ENCODE peak calls at places on chromosomes 1 and 21, in five cellular contexts. One of them, this sample, is unnamed.

GRCh38 chr1:227388771-227389170 is 70.5 kb upstream of the CDC42BPA start:
- DNase-seq in A172: no peak
- DNase-seq in astrocyte of the spinal cord: no peak
- DNase-seq in uterus: no peak
- DNase-seq in stimulated activated CD4-positive, alpha-beta T cell treated with anti-CD3 and anti-CD28 coated beads, Interleukin-4, amount 100 ng/mL, for 48 hours: no peak
- DNase-seq in this sample: no peak

GRCh38 chr1:51237714-51238403 is 1.8 kb downstream of the RNF11 start:
- DNase-seq in stimulated activated CD4-positive, alpha-beta T cell treated with anti-CD3 and anti-CD28 coated beads, Interleukin-4, amount 100 ng/mL, for 48 hours: no peak
- DNase-seq in A172: no peak
- DNase-seq in astrocyte of the spinal cord: peak; percentile 61
- DNase-seq in uterus: no peak
- DNase-seq in this sample: no peak

GRCh38 chr1:195766709-195767108 is 841.5 kb downstream of the KCNT2 start:
- DNase-seq in stimulated activated CD4-positive, alpha-beta T cell treated with anti-CD3 and anti-CD28 coated beads, Interleukin-4, amount 100 ng/mL, for 48 hours: no peak
- DNase-seq in A172: peak; percentile 39
- DNase-seq in astrocyte of the spinal cord: peak; percentile 23
- DNase-seq in uterus: no peak
- DNase-seq in this sample: no peak

GRCh38 chr1:220300442-220301121 is 28.3 kb upstream of the RAB3GAP2 start:
- DNase-seq in A172: peak; percentile 93
- DNase-seq in uterus: peak; percentile 74
- DNase-seq in stimulated activated CD4-positive, alpha-beta T cell treated with anti-CD3 and anti-CD28 coated beads, Interleukin-4, amount 100 ng/mL, for 48 hours: no peak
- DNase-seq in astrocyte of the spinal cord: peak; percentile 88
- DNase-seq in this sample: peak; percentile 60

GRCh38 chr1:109980324-109981127 is 4.0 kb upstream of the AHCYL1 start:
- DNase-seq in uterus: no peak
- DNase-seq in A172: no peak
- DNase-seq in astrocyte of the spinal cord: no peak
- DNase-seq in stimulated activated CD4-positive, alpha-beta T cell treated with anti-CD3 and anti-CD28 coated beads, Interleukin-4, amount 100 ng/mL, for 48 hours: peak; percentile 12
- DNase-seq in this sample: peak; percentile 69

GRCh38 chr1:233737341-233737740 is 123.4 kb downstream of the KCNK1 start:
- DNase-seq in astrocyte of the spinal cord: no peak
- DNase-seq in A172: no peak
- DNase-seq in stimulated activated CD4-positive, alpha-beta T cell treated with anti-CD3 and anti-CD28 coated beads, Interleukin-4, amount 100 ng/mL, for 48 hours: no peak
- DNase-seq in uterus: no peak
- DNase-seq in this sample: no peak

GRCh38 chr1:101190441-101190840 is 46.4 kb upstream of the S1PR1 start:
- DNase-seq in astrocyte of the spinal cord: peak; percentile 25
- DNase-seq in stimulated activated CD4-positive, alpha-beta T cell treated with anti-CD3 and anti-CD28 coated beads, Interleukin-4, amount 100 ng/mL, for 48 hours: no peak
- DNase-seq in uterus: no peak
- DNase-seq in A172: no peak
- DNase-seq in this sample: no peak

GRCh38 chr1:178928985-178929384 is 58.1 kb upstream of the ANGPTL1 start:
- DNase-seq in astrocyte of the spinal cord: no peak
- DNase-seq in uterus: no peak
- DNase-seq in A172: no peak
- DNase-seq in stimulated activated CD4-positive, alpha-beta T cell treated with anti-CD3 and anti-CD28 coated beads, Interleukin-4, amount 100 ng/mL, for 48 hours: no peak
- DNase-seq in this sample: no peak

GRCh38 chr1:240831191-240831631 is 219.3 kb upstream of the GREM2 start:
- DNase-seq in A172: peak; percentile 97
- DNase-seq in stimulated activated CD4-positive, alpha-beta T cell treated with anti-CD3 and anti-CD28 coated beads, Interleukin-4, amount 100 ng/mL, for 48 hours: no peak
- DNase-seq in uterus: no peak
- DNase-seq in astrocyte of the spinal cord: peak; percentile 29
- DNase-seq in this sample: no peak

GRCh38 chr1:205348559-205349477 is 7.9 kb downstream of the KLHDC8A start:
- DNase-seq in stimulated activated CD4-positive, alpha-beta T cell treated with anti-CD3 and anti-CD28 coated beads, Interleukin-4, amount 100 ng/mL, for 48 hours: no peak
- DNase-seq in uterus: no peak
- DNase-seq in A172: peak; percentile 80
- DNase-seq in astrocyte of the spinal cord: no peak
- DNase-seq in this sample: no peak

GRCh38 chr1:34684246-34684645 is 70.6 kb upstream of the GJB5 start:
- DNase-seq in stimulated activated CD4-positive, alpha-beta T cell treated with anti-CD3 and anti-CD28 coated beads, Interleukin-4, amount 100 ng/mL, for 48 hours: no peak
- DNase-seq in A172: peak; percentile 6
- DNase-seq in astrocyte of the spinal cord: no peak
- DNase-seq in uterus: no peak
- DNase-seq in this sample: no peak

GRCh38 chr1:8283058-8283884 is 34.6 kb upstream of the SLC45A1 start:
- DNase-seq in A172: no peak
- DNase-seq in uterus: no peak
- DNase-seq in stimulated activated CD4-positive, alpha-beta T cell treated with anti-CD3 and anti-CD28 coated beads, Interleukin-4, amount 100 ng/mL, for 48 hours: peak; percentile 27
- DNase-seq in astrocyte of the spinal cord: no peak
- DNase-seq in this sample: no peak

GRCh38 chr1:19222979-19223824 is 13.1 kb upstream of the UBR4 start:
- DNase-seq in A172: peak; percentile 37
- DNase-seq in uterus: no peak
- DNase-seq in stimulated activated CD4-positive, alpha-beta T cell treated with anti-CD3 and anti-CD28 coated beads, Interleukin-4, amount 100 ng/mL, for 48 hours: no peak
- DNase-seq in astrocyte of the spinal cord: peak; percentile 57
- DNase-seq in this sample: no peak

GRCh38 chr1:180778782-180779398 is 133.8 kb upstream of the KIAA1614 start:
- DNase-seq in uterus: no peak
- DNase-seq in A172: peak; percentile 21
- DNase-seq in astrocyte of the spinal cord: no peak
- DNase-seq in stimulated activated CD4-positive, alpha-beta T cell treated with anti-CD3 and anti-CD28 coated beads, Interleukin-4, amount 100 ng/mL, for 48 hours: no peak
- DNase-seq in this sample: peak; percentile 48

GRCh38 chr21:45471229-45472052 is 66.5 kb downstream of the COL18A1 start:
- DNase-seq in astrocyte of the spinal cord: peak; percentile 93
- DNase-seq in stimulated activated CD4-positive, alpha-beta T cell treated with anti-CD3 and anti-CD28 coated beads, Interleukin-4, amount 100 ng/mL, for 48 hours: no peak
- DNase-seq in A172: peak; percentile 88
- DNase-seq in uterus: peak; percentile 68
- DNase-seq in this sample: peak; percentile 16

GRCh38 chr1:29379438-29380073 is 143.2 kb downstream of the PTPRU start:
- DNase-seq in uterus: no peak
- DNase-seq in stimulated activated CD4-positive, alpha-beta T cell treated with anti-CD3 and anti-CD28 coated beads, Interleukin-4, amount 100 ng/mL, for 48 hours: no peak
- DNase-seq in astrocyte of the spinal cord: peak; percentile 69
- DNase-seq in A172: peak; percentile 8
- DNase-seq in this sample: no peak

GRCh38 chr21:44923481-44924084 is 2.9 kb upstream of the ITGB2 start:
- DNase-seq in astrocyte of the spinal cord: no peak
- DNase-seq in uterus: no peak
- DNase-seq in A172: no peak
- DNase-seq in stimulated activated CD4-positive, alpha-beta T cell treated with anti-CD3 and anti-CD28 coated beads, Interleukin-4, amount 100 ng/mL, for 48 hours: no peak
- DNase-seq in this sample: no peak

GRCh38 chr1:210330279-210330866 is 1.7 kb downstream of the HHAT start:
- DNase-seq in A172: peak; percentile 77
- DNase-seq in stimulated activated CD4-positive, alpha-beta T cell treated with anti-CD3 and anti-CD28 coated beads, Interleukin-4, amount 100 ng/mL, for 48 hours: no peak
- DNase-seq in astrocyte of the spinal cord: peak; percentile 41
- DNase-seq in uterus: no peak
- DNase-seq in this sample: no peak

GRCh38 chr1:32872189-32872898 is 1.6 kb upstream of the FNDC5 start:
- DNase-seq in astrocyte of the spinal cord: peak; percentile 75
- DNase-seq in uterus: peak; percentile 70
- DNase-seq in stimulated activated CD4-positive, alpha-beta T cell treated with anti-CD3 and anti-CD28 coated beads, Interleukin-4, amount 100 ng/mL, for 48 hours: peak; percentile 72
- DNase-seq in A172: peak; percentile 22
- DNase-seq in this sample: peak; percentile 68

GRCh38 chr21:36966066-36966845 is at the start of gene HLCS:
- DNase-seq in uterus: peak; percentile 68
- DNase-seq in stimulated activated CD4-positive, alpha-beta T cell treated with anti-CD3 and anti-CD28 coated beads, Interleukin-4, amount 100 ng/mL, for 48 hours: peak; percentile 62
- DNase-seq in A172: peak; percentile 48
- DNase-seq in astrocyte of the spinal cord: peak; percentile 63
- DNase-seq in this sample: peak; percentile 75

GRCh38 chr1:41719590-41719989 is 199.1 kb downstream of the HIVEP3 start:
- DNase-seq in uterus: no peak
- DNase-seq in stimulated activated CD4-positive, alpha-beta T cell treated with anti-CD3 and anti-CD28 coated beads, Interleukin-4, amount 100 ng/mL, for 48 hours: no peak
- DNase-seq in A172: no peak
- DNase-seq in astrocyte of the spinal cord: no peak
- DNase-seq in this sample: no peak

GRCh38 chr1:45767035-45767434 is 16.6 kb upstream of the IPP start:
- DNase-seq in astrocyte of the spinal cord: peak; percentile 59
- DNase-seq in uterus: no peak
- DNase-seq in stimulated activated CD4-positive, alpha-beta T cell treated with anti-CD3 and anti-CD28 coated beads, Interleukin-4, amount 100 ng/mL, for 48 hours: no peak
- DNase-seq in A172: peak; percentile 8
- DNase-seq in this sample: no peak

GRCh38 chr1:107480548-107480947 is 339.7 kb downstream of the NTNG1 start:
- DNase-seq in stimulated activated CD4-positive, alpha-beta T cell treated with anti-CD3 and anti-CD28 coated beads, Interleukin-4, amount 100 ng/mL, for 48 hours: no peak
- DNase-seq in astrocyte of the spinal cord: peak; percentile 5
- DNase-seq in A172: no peak
- DNase-seq in uterus: peak; percentile 14
- DNase-seq in this sample: no peak

GRCh38 chr1:17021896-17022295 is 10.2 kb upstream of the ATP13A2 start:
- DNase-seq in uterus: no peak
- DNase-seq in stimulated activated CD4-positive, alpha-beta T cell treated with anti-CD3 and anti-CD28 coated beads, Interleukin-4, amount 100 ng/mL, for 48 hours: no peak
- DNase-seq in A172: no peak
- DNase-seq in astrocyte of the spinal cord: no peak
- DNase-seq in this sample: no peak

GRCh38 chr1:209720326-209720725 is 15.7 kb downstream of the HSD11B1 start:
- DNase-seq in A172: no peak
- DNase-seq in astrocyte of the spinal cord: no peak
- DNase-seq in stimulated activated CD4-positive, alpha-beta T cell treated with anti-CD3 and anti-CD28 coated beads, Interleukin-4, amount 100 ng/mL, for 48 hours: no peak
- DNase-seq in uterus: no peak
- DNase-seq in this sample: no peak

GRCh38 chr1:206676499-206676898 is 8.2 kb upstream of the MAPKAPK2 start:
- DNase-seq in uterus: no peak
- DNase-seq in astrocyte of the spinal cord: no peak
- DNase-seq in A172: no peak
- DNase-seq in stimulated activated CD4-positive, alpha-beta T cell treated with anti-CD3 and anti-CD28 coated beads, Interleukin-4, amount 100 ng/mL, for 48 hours: no peak
- DNase-seq in this sample: no peak

GRCh38 chr1:77925536-77925935 is 37.1 kb downstream of the NEXN start:
- DNase-seq in astrocyte of the spinal cord: peak; percentile 46
- DNase-seq in A172: no peak
- DNase-seq in uterus: no peak
- DNase-seq in stimulated activated CD4-positive, alpha-beta T cell treated with anti-CD3 and anti-CD28 coated beads, Interleukin-4, amount 100 ng/mL, for 48 hours: no peak
- DNase-seq in this sample: no peak

GRCh38 chr1:161198877-161199431 is at the start of gene ADAMTS4:
- DNase-seq in uterus: peak; percentile 83
- DNase-seq in A172: no peak
- DNase-seq in astrocyte of the spinal cord: peak; percentile 46
- DNase-seq in stimulated activated CD4-positive, alpha-beta T cell treated with anti-CD3 and anti-CD28 coated beads, Interleukin-4, amount 100 ng/mL, for 48 hours: no peak
- DNase-seq in this sample: no peak

GRCh38 chr1:228373004-228373680 is 33.5 kb downstream of the TRIM11 start:
- DNase-seq in A172: no peak
- DNase-seq in stimulated activated CD4-positive, alpha-beta T cell treated with anti-CD3 and anti-CD28 coated beads, Interleukin-4, amount 100 ng/mL, for 48 hours: no peak
- DNase-seq in astrocyte of the spinal cord: no peak
- DNase-seq in uterus: no peak
- DNase-seq in this sample: no peak

GRCh38 chr1:37323486-37324377 is 150.6 kb upstream of the ZC3H12A start:
- DNase-seq in uterus: no peak
- DNase-seq in stimulated activated CD4-positive, alpha-beta T cell treated with anti-CD3 and anti-CD28 coated beads, Interleukin-4, amount 100 ng/mL, for 48 hours: peak; percentile 6
- DNase-seq in astrocyte of the spinal cord: peak; percentile 1
- DNase-seq in A172: no peak
- DNase-seq in this sample: peak; percentile 23

GRCh38 chr1:221449801-221450470 is 292.0 kb downstream of the DUSP10 start:
- DNase-seq in astrocyte of the spinal cord: peak; percentile 41
- DNase-seq in stimulated activated CD4-positive, alpha-beta T cell treated with anti-CD3 and anti-CD28 coated beads, Interleukin-4, amount 100 ng/mL, for 48 hours: no peak
- DNase-seq in uterus: no peak
- DNase-seq in A172: no peak
- DNase-seq in this sample: no peak

GRCh38 chr1:4837201-4837600 is 182.8 kb downstream of the AJAP1 start:
- DNase-seq in astrocyte of the spinal cord: no peak
- DNase-seq in uterus: no peak
- DNase-seq in A172: no peak
- DNase-seq in stimulated activated CD4-positive, alpha-beta T cell treated with anti-CD3 and anti-CD28 coated beads, Interleukin-4, amount 100 ng/mL, for 48 hours: no peak
- DNase-seq in this sample: no peak

GRCh38 chr1:241640867-241641542 is 836 bp upstream of the CHML start:
- DNase-seq in uterus: no peak
- DNase-seq in stimulated activated CD4-positive, alpha-beta T cell treated with anti-CD3 and anti-CD28 coated beads, Interleukin-4, amount 100 ng/mL, for 48 hours: no peak
- DNase-seq in A172: no peak
- DNase-seq in astrocyte of the spinal cord: no peak
- DNase-seq in this sample: no peak

GRCh38 chr1:21294266-21295058 is 4.2 kb upstream of the ECE1 start:
- DNase-seq in astrocyte of the spinal cord: no peak
- DNase-seq in stimulated activated CD4-positive, alpha-beta T cell treated with anti-CD3 and anti-CD28 coated beads, Interleukin-4, amount 100 ng/mL, for 48 hours: peak; percentile 71
- DNase-seq in uterus: no peak
- DNase-seq in A172: peak; percentile 78
- DNase-seq in this sample: peak; percentile 47

GRCh38 chr1:210446479-210446878 is 117.8 kb downstream of the HHAT start:
- DNase-seq in uterus: no peak
- DNase-seq in stimulated activated CD4-positive, alpha-beta T cell treated with anti-CD3 and anti-CD28 coated beads, Interleukin-4, amount 100 ng/mL, for 48 hours: peak; percentile 67
- DNase-seq in astrocyte of the spinal cord: peak; percentile 46
- DNase-seq in A172: peak; percentile 93
- DNase-seq in this sample: peak; percentile 21

GRCh38 chr1:87501738-87502137 is 173.1 kb downstream of the LMO4 start:
- DNase-seq in A172: no peak
- DNase-seq in astrocyte of the spinal cord: no peak
- DNase-seq in uterus: no peak
- DNase-seq in stimulated activated CD4-positive, alpha-beta T cell treated with anti-CD3 and anti-CD28 coated beads, Interleukin-4, amount 100 ng/mL, for 48 hours: no peak
- DNase-seq in this sample: no peak